ENCODE peak calls at places on chromosomes 5 and 9, in five cellular contexts. One of them, this sample, is unnamed.

GRCh38 chr5:116970318-116970717 is 395.7 kb upstream of the SEMA6A start:
- DNase-seq in endodermal cell: no peak
- DNase-seq in A549: no peak
- DNase-seq in HCT116: no peak
- DNase-seq in mammary epithelial cell: no peak
- DNase-seq in this sample: no peak

GRCh38 chr5:135051872-135052271 is 17.8 kb upstream of the PITX1 start:
- DNase-seq in A549: no peak
- DNase-seq in mammary epithelial cell: no peak
- DNase-seq in HCT116: no peak
- DNase-seq in endodermal cell: no peak
- DNase-seq in this sample: no peak

GRCh38 chr5:84614907-84615306 is 230.2 kb upstream of the EDIL3 start:
- DNase-seq in HCT116: no peak
- DNase-seq in mammary epithelial cell: no peak
- DNase-seq in A549: no peak
- DNase-seq in endodermal cell: no peak
- DNase-seq in this sample: no peak

GRCh38 chr5:157598350-157598936 is 22.9 kb upstream of the ADAM19 start:
- DNase-seq in HCT116: no peak
- DNase-seq in mammary epithelial cell: no peak
- DNase-seq in endodermal cell: no peak
- DNase-seq in A549: no peak
- DNase-seq in this sample: no peak

GRCh38 chr5:149636861-149637246 is 55.6 kb downstream of the ARHGEF37 start:
- DNase-seq in A549: peak; percentile 70
- DNase-seq in endodermal cell: peak; percentile 82
- DNase-seq in HCT116: peak; percentile 65
- DNase-seq in mammary epithelial cell: peak; percentile 56
- DNase-seq in this sample: no peak

GRCh38 chr9:127706836-127707241 is at the start of gene CFAP157:
- DNase-seq in endodermal cell: peak; percentile 75
- DNase-seq in mammary epithelial cell: no peak
- DNase-seq in A549: peak; percentile 44
- DNase-seq in HCT116: no peak
- DNase-seq in this sample: no peak

GRCh38 chr9:76758476-76758875 is 5.8 kb upstream of the PCA3 start:
- DNase-seq in A549: no peak
- DNase-seq in HCT116: no peak
- DNase-seq in endodermal cell: no peak
- DNase-seq in mammary epithelial cell: no peak
- DNase-seq in this sample: no peak

GRCh38 chr5:4540375-4541173 is 599.6 kb upstream of the ADAMTS16 start:
- DNase-seq in HCT116: no peak
- DNase-seq in endodermal cell: no peak
- DNase-seq in mammary epithelial cell: peak; percentile 39
- DNase-seq in A549: no peak
- DNase-seq in this sample: no peak

GRCh38 chr5:118628672-118629354 is 359.5 kb downstream of the DTWD2 start:
- DNase-seq in endodermal cell: peak; percentile 67
- DNase-seq in A549: no peak
- DNase-seq in mammary epithelial cell: no peak
- DNase-seq in HCT116: no peak
- DNase-seq in this sample: no peak

GRCh38 chr9:5688109-5688508 is 59.2 kb downstream of the RIC1 start:
- DNase-seq in HCT116: no peak
- DNase-seq in mammary epithelial cell: no peak
- DNase-seq in A549: peak; percentile 6
- DNase-seq in endodermal cell: no peak
- DNase-seq in this sample: no peak

GRCh38 chr5:72107874-72108199 is 562 bp downstream of the MAP1B start:
- DNase-seq in A549: peak; percentile 55
- DNase-seq in HCT116: no peak
- DNase-seq in mammary epithelial cell: peak; percentile 39
- DNase-seq in endodermal cell: peak; percentile 80
- DNase-seq in this sample: no peak

GRCh38 chr5:50365615-50366251 is 75.4 kb downstream of the EMB start:
- DNase-seq in A549: no peak
- DNase-seq in HCT116: no peak
- DNase-seq in mammary epithelial cell: no peak
- DNase-seq in endodermal cell: no peak
- DNase-seq in this sample: no peak

GRCh38 chr9:6512085-6512657 is 99.2 kb downstream of the UHRF2 start:
- DNase-seq in endodermal cell: no peak
- DNase-seq in A549: no peak
- DNase-seq in mammary epithelial cell: no peak
- DNase-seq in HCT116: no peak
- DNase-seq in this sample: no peak

GRCh38 chr9:2623046-2623865 is 1.7 kb downstream of the VLDLR start:
- DNase-seq in mammary epithelial cell: peak; percentile 66
- DNase-seq in endodermal cell: peak; percentile 88
- DNase-seq in HCT116: no peak
- DNase-seq in A549: peak; percentile 89
- DNase-seq in this sample: no peak

GRCh38 chr5:127595484-127596368 is 53.2 kb upstream of the CTXN3 start:
- DNase-seq in mammary epithelial cell: no peak
- DNase-seq in endodermal cell: peak; percentile 40
- DNase-seq in HCT116: no peak
- DNase-seq in A549: no peak
- DNase-seq in this sample: no peak

GRCh38 chr9:98288876-98289275 is 33.4 kb upstream of the TBC1D2 start:
- DNase-seq in endodermal cell: peak; percentile 49
- DNase-seq in mammary epithelial cell: no peak
- DNase-seq in HCT116: no peak
- DNase-seq in A549: no peak
- DNase-seq in this sample: no peak

GRCh38 chr9:131805803-131806202 is 65.9 kb upstream of the RAPGEF1 start:
- DNase-seq in endodermal cell: peak; percentile 32
- DNase-seq in mammary epithelial cell: no peak
- DNase-seq in HCT116: no peak
- DNase-seq in A549: no peak
- DNase-seq in this sample: no peak

GRCh38 chr9:95045751-95046150 is 271.8 kb downstream of the FANCC start:
- DNase-seq in endodermal cell: peak; percentile 77
- DNase-seq in HCT116: no peak
- DNase-seq in A549: peak; percentile 69
- DNase-seq in mammary epithelial cell: no peak
- DNase-seq in this sample: no peak

GRCh38 chr5:132896685-132897084 is 23.2 kb downstream of the LEAP2 start:
- DNase-seq in mammary epithelial cell: no peak
- DNase-seq in HCT116: no peak
- DNase-seq in endodermal cell: no peak
- DNase-seq in A549: no peak
- DNase-seq in this sample: no peak

GRCh38 chr5:37915078-37915736 is 75.4 kb upstream of the GDNF start:
- DNase-seq in mammary epithelial cell: no peak
- DNase-seq in A549: no peak
- DNase-seq in endodermal cell: no peak
- DNase-seq in HCT116: no peak
- DNase-seq in this sample: no peak

GRCh38 chr9:38066907-38067610 is 2.0 kb downstream of the SHB start:
- DNase-seq in HCT116: no peak
- DNase-seq in mammary epithelial cell: peak; percentile 45
- DNase-seq in endodermal cell: peak; percentile 78
- DNase-seq in A549: no peak
- DNase-seq in this sample: no peak

GRCh38 chr9:78239506-78239905 is 3.6 kb downstream of the CEP78 start:
- DNase-seq in endodermal cell: no peak
- DNase-seq in A549: peak; percentile 17
- DNase-seq in HCT116: no peak
- DNase-seq in mammary epithelial cell: peak; percentile 35
- DNase-seq in this sample: peak; percentile 8

GRCh38 chr5:139272471-139273321 is 20.8 kb upstream of the MATR3 start:
- DNase-seq in endodermal cell: no peak
- DNase-seq in HCT116: no peak
- DNase-seq in A549: no peak
- DNase-seq in mammary epithelial cell: peak; percentile 76
- DNase-seq in this sample: peak; percentile 47

GRCh38 chr5:108900668-108901067 is 153.0 kb downstream of the FER start:
- DNase-seq in mammary epithelial cell: no peak
- DNase-seq in endodermal cell: no peak
- DNase-seq in HCT116: no peak
- DNase-seq in A549: no peak
- DNase-seq in this sample: no peak

GRCh38 chr5:145101246-145101645 is 733.9 kb downstream of the PRELID2 start:
- DNase-seq in mammary epithelial cell: no peak
- DNase-seq in endodermal cell: no peak
- DNase-seq in A549: peak; percentile 9
- DNase-seq in HCT116: peak; percentile 2
- DNase-seq in this sample: no peak

GRCh38 chr9:117046666-117047327 is 359.7 kb downstream of the TRIM32 start:
- DNase-seq in HCT116: no peak
- DNase-seq in A549: no peak
- DNase-seq in mammary epithelial cell: no peak
- DNase-seq in endodermal cell: no peak
- DNase-seq in this sample: no peak

GRCh38 chr5:669111-669841 is 23.9 kb downstream of the TPPP start:
- DNase-seq in endodermal cell: peak; percentile 88
- DNase-seq in HCT116: no peak
- DNase-seq in mammary epithelial cell: no peak
- DNase-seq in A549: no peak
- DNase-seq in this sample: peak; percentile 33

GRCh38 chr5:34005211-34005610 is 2.6 kb downstream of the AMACR start:
- DNase-seq in HCT116: no peak
- DNase-seq in mammary epithelial cell: no peak
- DNase-seq in endodermal cell: no peak
- DNase-seq in A549: no peak
- DNase-seq in this sample: no peak

GRCh38 chr5:72378636-72379289 is 58.6 kb downstream of the PTCD2 start:
- DNase-seq in A549: peak; percentile 59
- DNase-seq in endodermal cell: no peak
- DNase-seq in mammary epithelial cell: peak; percentile 83
- DNase-seq in HCT116: no peak
- DNase-seq in this sample: no peak

GRCh38 chr9:89702401-89702800 is 97.6 kb downstream of the GADD45G start:
- DNase-seq in HCT116: no peak
- DNase-seq in endodermal cell: no peak
- DNase-seq in A549: no peak
- DNase-seq in mammary epithelial cell: no peak
- DNase-seq in this sample: no peak

GRCh38 chr5:6218517-6218916 is 159.8 kb downstream of the MED10 start:
- DNase-seq in mammary epithelial cell: no peak
- DNase-seq in endodermal cell: no peak
- DNase-seq in HCT116: no peak
- DNase-seq in A549: no peak
- DNase-seq in this sample: no peak

GRCh38 chr9:109378316-109378715 is 57.5 kb upstream of the EPB41L4B start:
- DNase-seq in HCT116: no peak
- DNase-seq in endodermal cell: no peak
- DNase-seq in mammary epithelial cell: no peak
- DNase-seq in A549: no peak
- DNase-seq in this sample: no peak

GRCh38 chr5:177043114-177043513 is 20.6 kb downstream of the ZNF346 start:
- DNase-seq in mammary epithelial cell: no peak
- DNase-seq in HCT116: no peak
- DNase-seq in endodermal cell: no peak
- DNase-seq in A549: no peak
- DNase-seq in this sample: no peak

DNA sequence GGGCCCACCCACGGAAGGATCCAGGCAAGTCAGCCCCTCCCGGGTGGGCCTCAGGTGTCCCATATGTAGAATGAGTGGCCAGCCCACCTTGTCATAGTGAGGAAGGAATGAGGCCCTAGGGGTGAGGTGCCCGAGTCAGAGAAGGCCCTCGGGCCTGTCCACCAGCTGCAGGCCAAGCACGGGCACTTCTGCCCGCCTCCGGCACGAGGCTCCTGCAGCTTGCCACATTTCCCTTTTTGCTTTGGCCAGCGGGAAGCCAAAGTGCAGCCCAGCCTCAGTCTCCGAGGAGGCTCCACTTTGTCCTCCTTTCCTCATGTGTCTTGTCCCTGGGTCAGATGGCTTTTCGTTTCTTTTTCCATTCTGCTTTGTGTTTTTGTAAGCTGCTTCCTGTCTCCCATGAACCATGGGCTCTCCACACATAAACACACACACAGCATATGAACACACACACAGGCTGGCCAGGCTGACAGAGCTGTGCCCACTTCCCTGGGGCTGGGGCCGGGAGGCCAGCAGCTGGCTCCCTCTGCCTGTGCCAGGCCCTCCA is 72.8 kb downstream of the PSMB7 start:
- DNase-seq in endodermal cell: no peak
- DNase-seq in mammary epithelial cell: no peak
- DNase-seq in HCT116: no peak
- DNase-seq in A549: no peak
- DNase-seq in this sample: no peak
- H3K4me3 ChIP-seq in endodermal cell: no peak overlapping the region
- H3K4me3 ChIP-seq in mammary epithelial cell: no peak overlapping the region
- H3K4me3 ChIP-seq in HCT116: no peak overlapping the region
- H3K4me3 ChIP-seq in A549: no peak overlapping the region
- H3K4me3 ChIP-seq in this sample: no peak overlapping the region

GRCh38 chr5:178981381-178981780 is 13.7 kb downstream of the GRM6 start:
- DNase-seq in mammary epithelial cell: no peak
- DNase-seq in endodermal cell: no peak
- DNase-seq in A549: no peak
- DNase-seq in HCT116: no peak
- DNase-seq in this sample: no peak
- H3K9me3 ChIP-seq in mammary epithelial cell: peaks cover 44% of the 10 kb centered on the region
- H3K9me3 ChIP-seq in endodermal cell: peaks cover 58% of the 10 kb centered on the region
- H3K9me3 ChIP-seq in A549: peaks cover 25% of the 10 kb centered on the region
- H3K9me3 ChIP-seq in HCT116: peaks cover 4% of the 10 kb centered on the region
- H3K9me3 ChIP-seq in this sample: no peaks in the 10 kb centered on the region

DNA sequence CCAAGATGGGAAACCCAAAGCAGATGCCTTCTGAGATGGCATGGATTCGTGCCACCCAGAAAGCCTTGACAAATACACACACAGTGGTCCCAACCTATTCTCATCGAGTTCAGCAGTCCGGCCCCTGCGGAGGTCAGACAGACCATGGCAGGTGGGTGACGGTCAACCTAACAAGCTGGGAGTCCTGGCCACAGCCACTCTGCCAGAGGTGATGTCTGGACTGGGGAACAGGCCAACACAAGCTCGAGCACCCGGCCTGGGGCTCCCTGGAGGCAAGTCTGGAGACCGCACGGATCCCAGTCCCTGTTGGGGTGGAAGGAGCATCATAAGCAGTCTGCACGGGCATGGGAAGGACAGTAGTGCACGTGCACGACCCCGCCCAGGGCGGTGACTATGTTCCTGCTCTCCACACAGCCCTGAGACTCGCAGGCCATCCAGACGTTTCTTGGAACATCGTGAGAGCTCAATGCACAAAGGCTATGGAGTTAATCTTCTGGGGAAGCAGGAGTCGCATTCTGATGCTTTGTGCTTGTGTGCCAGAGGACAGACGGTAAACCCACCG is 45.4 kb upstream of the NOTCH1 start:
- DNase-seq in A549: no peak
- DNase-seq in endodermal cell: no peak
- DNase-seq in mammary epithelial cell: no peak
- DNase-seq in HCT116: no peak
- DNase-seq in this sample: no peak
- H3K4me3 ChIP-seq in A549: no peak overlapping the region
- H3K4me3 ChIP-seq in endodermal cell: no peak overlapping the region
- H3K4me3 ChIP-seq in mammary epithelial cell: no peak overlapping the region
- H3K4me3 ChIP-seq in HCT116: no peak overlapping the region
- H3K4me3 ChIP-seq in this sample: no peak overlapping the region

DNA sequence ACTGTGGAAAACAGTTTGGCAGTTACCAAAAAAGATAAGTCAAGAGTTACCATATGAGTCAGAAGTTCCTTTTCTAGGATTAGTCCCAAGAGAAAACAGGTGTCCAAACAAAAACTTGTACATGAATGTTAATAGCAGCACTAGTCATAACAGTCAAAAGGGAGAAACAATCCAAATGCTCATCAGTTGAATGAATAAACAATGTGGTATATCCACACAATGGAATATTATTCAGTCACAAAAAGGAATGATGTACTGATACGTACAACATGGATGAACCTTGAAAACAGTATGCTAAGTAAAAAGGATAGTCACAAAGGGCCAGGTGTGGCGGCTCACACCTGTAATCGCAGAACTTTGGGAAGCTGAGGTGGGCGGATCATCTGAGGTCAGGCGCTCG is 7.9 kb downstream of the ZNF510 start:
- DNase-seq in endodermal cell: no peak
- DNase-seq in mammary epithelial cell: no peak
- DNase-seq in A549: no peak
- DNase-seq in HCT116: no peak
- DNase-seq in this sample: no peak
- H3K9me3 ChIP-seq in endodermal cell: peaks cover 92% of the 10 kb centered on the region
- H3K9me3 ChIP-seq in mammary epithelial cell: peaks cover 33% of the 10 kb centered on the region
- H3K9me3 ChIP-seq in A549: peaks cover 94% of the 10 kb centered on the region
- H3K9me3 ChIP-seq in HCT116: peaks cover 23% of the 10 kb centered on the region
- H3K9me3 ChIP-seq in this sample: peaks cover 66% of the 10 kb centered on the region